ENCODE peak calls at places on chromosome X, in five cellular contexts. R, Z, D, G and N are unnamed samples.

GRCh38 chrX:48496660-48497059 is 12.1 kb upstream of the PORCN start:
- DNase-seq in R (no peak), Z (no peak), D (peak; percentile 23), G (no peak), N (no peak)

GRCh38 chrX:150201391-150201790 is 161.7 kb upstream of the MAMLD1 start:
- DNase-seq in R (no peak), Z (no peak), D (peak; percentile 55), G (no peak), N (no peak)

GRCh38 chrX:41468647-41469323 is 21.6 kb downstream of the NYX start:
- DNase-seq in R (peak; percentile 10), Z (peak; percentile 70), D (peak; percentile 22), G (no peak), N (no peak)

GRCh38 chrX:7278356-7278755 is 130.4 kb upstream of the PUDP start:
- DNase-seq in R (no peak), Z (no peak), D (no peak), G (no peak), N (no peak)

GRCh38 chrX:46572295-46572936 is 1.1 kb upstream of the CHST7 start:
- DNase-seq in R (no peak), Z (no peak), D (no peak), G (no peak), N (no peak)

GRCh38 chrX:14630724-14631123 is 101.4 kb downstream of the GLRA2 start:
- DNase-seq in R (no peak), Z (no peak), D (no peak), G (no peak), N (no peak)

GRCh38 chrX:14964500-14964899 is 91.3 kb downstream of the MOSPD2 start:
- DNase-seq in R (no peak), Z (no peak), D (no peak), G (no peak), N (no peak)

GRCh38 chrX:20527458-20528099 is 260.9 kb upstream of the RPS6KA3 start:
- DNase-seq in R (no peak), Z (no peak), D (no peak), G (no peak), N (no peak)

GRCh38 chrX:13463608-13464007 is 105.8 kb upstream of the EGFL6 start:
- DNase-seq in R (no peak), Z (peak; percentile 64), D (no peak), G (no peak), N (no peak)

GRCh38 chrX:16278927-16279326 is 111.6 kb downstream of the MAGEB17 start:
- DNase-seq in R (no peak), Z (no peak), D (no peak), G (no peak), N (no peak)

GRCh38 chrX:139222511-139223200 is 307.9 kb upstream of the F9 start:
- DNase-seq in R (no peak), Z (peak; percentile 71), D (no peak), G (no peak), N (no peak)

GRCh38 chrX:10832103-10832502 is 211.7 kb upstream of the MID1 start:
- DNase-seq in R (no peak), Z (no peak), D (no peak), G (no peak), N (no peak)

GRCh38 chrX:7132335-7133035 is 15.0 kb upstream of the STS start:
- DNase-seq in R (peak; percentile 86), Z (no peak), D (no peak), G (peak; percentile 89), N (peak; percentile 71)

GRCh38 chrX:124194209-124194608 is 138.3 kb upstream of the TEX13D start:
- DNase-seq in R (no peak), Z (peak; percentile 44), D (no peak), G (no peak), N (no peak)

GRCh38 chrX:36859231-36859630 is 148.9 kb upstream of the FAM47C start:
- DNase-seq in R (no peak), Z (no peak), D (no peak), G (no peak), N (no peak)

GRCh38 chrX:38375888-38376287 is 23.5 kb downstream of the OTC start:
- DNase-seq in R (no peak), Z (no peak), D (no peak), G (no peak), N (no peak)

GRCh38 chrX:39811391-39811790 is 286.4 kb downstream of the BCOR start:
- DNase-seq in R (no peak), Z (no peak), D (no peak), G (no peak), N (no peak)

GRCh38 chrX:132968282-132968681 is 9.9 kb upstream of the HS6ST2 start:
- DNase-seq in R (no peak), Z (no peak), D (no peak), G (no peak), N (no peak)

GRCh38 chrX:49120104-49120503 is 3.4 kb downstream of the GPKOW start:
- DNase-seq in R (no peak), Z (no peak), D (no peak), G (no peak), N (no peak)

GRCh38 chrX:7480721-7481120 is 332.8 kb upstream of the PUDP start:
- DNase-seq in R (no peak), Z (no peak), D (no peak), G (no peak), N (no peak)

GRCh38 chrX:137568741-137569469 is 3.0 kb downstream of the ZIC3 start:
- DNase-seq in R (no peak), Z (no peak), D (no peak), G (no peak), N (no peak)

GRCh38 chrX:82961129-82961528 is 547.0 kb upstream of the POU3F4 start:
- DNase-seq in R (no peak), Z (no peak), D (no peak), G (no peak), N (no peak)

GRCh38 chrX:45710081-45710801 is 509.6 kb upstream of the DIPK2B start:
- DNase-seq in R (no peak), Z (no peak), D (no peak), G (no peak), N (peak; percentile 88)

GRCh38 chrX:30153881-30154260 is 61.5 kb upstream of the MAGEB2 start:
- DNase-seq in R (no peak), Z (no peak), D (no peak), G (no peak), N (no peak)

GRCh38 chrX:13053171-13053570 is 8.8 kb upstream of the FAM9C start:
- DNase-seq in R (no peak), Z (no peak), D (no peak), G (no peak), N (no peak)

GRCh38 chrX:105816517-105816916 is 5.8 kb upstream of the NRK start:
- DNase-seq in R (no peak), Z (no peak), D (no peak), G (no peak), N (no peak)

GRCh38 chrX:105821471-105822081 is 763 bp upstream of the NRK start:
- DNase-seq in R (peak; percentile 4), Z (no peak), D (peak; percentile 55), G (no peak), N (peak; percentile 26)

GRCh38 chrX:105823092-105823454 is 734 bp downstream of the NRK start:
- DNase-seq in R (no peak), Z (no peak), D (peak; percentile 29), G (no peak), N (no peak)

GRCh38 chrX:105820247-105820646 is 2.1 kb upstream of the NRK start:
- DNase-seq in R (no peak), Z (no peak), D (no peak), G (no peak), N (no peak)

DNA sequence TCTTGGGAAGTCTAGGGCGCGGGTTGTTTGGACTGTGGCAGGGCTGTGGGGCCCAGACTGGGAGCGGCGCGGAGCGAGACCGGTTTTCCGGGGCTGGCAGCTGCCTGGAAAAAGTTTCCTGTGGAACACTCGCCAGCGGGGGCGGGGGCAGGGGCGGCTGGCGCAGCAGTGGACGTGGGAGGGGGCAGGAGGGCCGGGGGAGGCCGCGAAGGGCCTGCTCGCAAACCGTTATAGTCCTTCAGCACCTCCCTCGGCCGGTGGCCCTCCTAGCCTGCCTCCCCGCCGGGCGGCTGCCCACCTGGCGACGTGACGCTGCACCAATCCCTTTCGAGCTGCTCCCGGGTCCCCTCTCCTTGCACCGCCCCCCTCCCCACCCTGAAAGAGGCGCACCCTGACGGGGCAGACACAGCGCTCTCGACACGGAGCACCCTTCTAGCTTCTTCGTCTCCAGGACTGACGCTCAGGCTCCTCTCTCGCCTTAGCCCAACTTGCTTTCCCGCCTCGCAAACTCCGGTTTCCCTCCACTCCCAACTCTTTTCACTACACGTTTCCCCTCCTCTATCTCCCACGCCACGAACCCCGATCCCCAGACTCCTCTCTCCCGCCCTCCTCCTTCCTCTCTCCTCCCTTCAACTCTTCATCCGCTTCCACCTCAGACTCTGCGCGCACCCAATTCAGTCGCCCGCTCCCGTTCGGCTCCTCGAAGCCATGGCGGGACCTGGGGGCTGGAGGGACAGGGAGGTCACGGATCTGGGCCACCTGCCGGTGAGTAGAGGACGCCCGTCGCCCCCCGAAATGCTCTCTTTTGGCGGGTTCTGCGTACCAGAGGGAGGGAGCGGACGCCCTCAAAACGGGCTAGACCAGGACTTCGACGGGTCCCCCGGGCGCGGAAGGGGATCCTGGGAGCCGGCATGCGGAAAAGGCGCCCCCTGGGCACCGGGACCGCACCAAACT is at the start of gene NRK:
- DNase-seq in R (no peak), Z (no peak), D (peak; percentile 60), G (no peak), N (no peak)
- TF ChIP-seq CTCF in R (no peak), Z (no peak), D (no peak), G (no peak), N (peak; percentile 38)

GRCh38 chrX:153881281-153881680 is 4.7 kb downstream of the L1CAM start:
- DNase-seq in R (no peak), Z (no peak), D (no peak), G (no peak), N (no peak)

GRCh38 chrX:153878285-153878779 is 7.6 kb downstream of the L1CAM start:
- DNase-seq in R (no peak), Z (no peak), D (peak; percentile 30), G (no peak), N (no peak)

GRCh38 chrX:153880440-153880815 is 5.5 kb downstream of the L1CAM start:
- DNase-seq in R (no peak), Z (no peak), D (peak; percentile 44), G (no peak), N (no peak)

GRCh38 chrX:153878969-153879653 is 6.9 kb downstream of the L1CAM start:
- DNase-seq in R (no peak), Z (no peak), D (peak; percentile 62), G (no peak), N (no peak)

GRCh38 chrX:153879741-153880439 is 6.1 kb downstream of the L1CAM start:
- DNase-seq in R (no peak), Z (no peak), D (peak; percentile 55), G (no peak), N (no peak)
- H3K27me3 ChIP-seq in R (peaks cover 2% of the 10 kb centered on the region), Z (peaks cover 30% of the 10 kb centered on the region), D (peaks cover 32% of the 10 kb centered on the region), G (peaks cover 30% of the 10 kb centered on the region), N (peaks cover 5% of the 10 kb centered on the region)

GRCh38 chrX:145817299-145817665 is 347 bp upstream of the SLITRK2 start:
- DNase-seq in R (no peak), Z (no peak), D (no peak), G (no peak), N (no peak)
- H3K4me3 ChIP-seq in R (no peak overlapping the region), Z (no peak overlapping the region), D (no peak overlapping the region), G (no peak overlapping the region), N (no peak overlapping the region)

DNA sequence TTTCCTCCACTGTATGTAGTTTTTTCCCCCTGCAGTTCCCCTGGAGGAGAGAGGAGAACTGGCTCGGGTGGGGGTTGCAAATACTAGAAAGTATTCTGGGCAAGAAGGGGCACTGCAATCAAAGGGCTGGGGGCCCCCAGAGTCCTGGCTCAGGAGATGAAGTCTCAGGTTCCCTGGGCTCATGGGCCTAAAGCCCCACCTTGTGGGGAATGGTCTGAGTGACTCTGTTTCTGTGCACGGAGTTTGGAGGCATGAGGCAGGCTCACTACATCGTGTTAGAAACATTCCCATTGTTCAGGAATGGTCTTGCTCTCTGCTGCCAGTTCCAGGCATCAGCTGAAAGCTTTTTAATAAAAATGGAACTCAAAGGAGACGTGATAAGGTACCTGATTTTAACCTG is 122.5 kb downstream of the TMEM164 start:
- DNase-seq in R (no peak), Z (no peak), D (no peak), G (no peak), N (no peak)
- TF ChIP-seq CTCF in R (no peak), Z (no peak), D (no peak), G (no peak), N (peak; percentile 29)